ENCODE peak calls at places on chromosomes 4 and X, in nine cellular contexts. Q is DND-41, O is pancreas, G is mucosa of descending colon, N is left ventricle myocardium inferior, B is colonic mucosa, V is tibial nerve, I is NB4, Y is neuronal stem cell. C is an unnamed sample.

GRCh38 chrX:152306331-152306730 is 144.8 kb downstream of the GABRA3 start:
- DNase-seq in N (no peak), I (peak), Y (no peak), Q (no peak), O (no peak), G (no peak), B (no peak), V (no peak), C (no peak)

GRCh38 chr4:184471872-184472539 is 2.3 kb downstream of the IRF2 start:
- DNase-seq in I (peak), N (no peak), O (no peak), V (no peak), Q (peak), G (no peak), Y (no peak), B (peak), C (peak)

GRCh38 chr4:56414135-56414675 is 21.2 kb downstream of the PPAT start:
- DNase-seq in Y (no peak), V (no peak), N (no peak), I (no peak), O (no peak), G (no peak), B (no peak), Q (no peak), C (no peak)

GRCh38 chr4:113358784-113359183 is 309.3 kb downstream of the ANK2 start:
- DNase-seq in Y (no peak), O (no peak), G (no peak), B (no peak), V (no peak), I (peak), Q (peak), N (no peak), C (peak)

GRCh38 chr4:165872443-165873297 is at the start of gene TLL1:
- DNase-seq in Y (no peak), V (no peak), O (no peak), N (no peak), Q (no peak), I (no peak), B (peak), G (no peak), C (peak)

GRCh38 chrX:117645639-117646038 is 471.0 kb downstream of the KLHL13 start:
- DNase-seq in I (peak), V (no peak), Y (no peak), B (no peak), G (no peak), O (no peak), Q (no peak), N (no peak), C (no peak)

GRCh38 chrX:24594531-24594930 is 52.6 kb downstream of the PCYT1B start:
- DNase-seq in Y (no peak), N (no peak), I (no peak), G (no peak), O (no peak), Q (no peak), B (no peak), V (no peak), C (no peak)

GRCh38 chr4:8779371-8779988 is 92.2 kb downstream of the HMX1 start:
- DNase-seq in N (no peak), I (no peak), B (no peak), V (no peak), Q (no peak), G (peak), Y (no peak), O (peak), C (no peak)

GRCh38 chr4:98604723-98605122 is 53.7 kb downstream of the TSPAN5 start:
- DNase-seq in I (no peak), Y (no peak), N (no peak), Q (no peak), B (no peak), O (no peak), V (no peak), G (no peak), C (no peak)

GRCh38 chr4:128285085-128286023 is 2.3 kb downstream of the PGRMC2 start:
- DNase-seq in B (peak), V (no peak), G (peak), N (no peak), Q (no peak), Y (no peak), O (no peak), I (no peak), C (no peak)

GRCh38 chr4:184814686-184815045 is 11.1 kb downstream of the ACSL1 start:
- DNase-seq in O (no peak), Y (no peak), I (no peak), G (no peak), V (no peak), Q (no peak), N (no peak), B (no peak), C (no peak)

GRCh38 chr4:159006202-159006601 is 96.7 kb upstream of the RAPGEF2 start:
- DNase-seq in N (no peak), O (no peak), V (no peak), Q (no peak), Y (no peak), B (peak), I (no peak), G (no peak), C (no peak)

GRCh38 chr4:120886183-120886582 is 36.3 kb downstream of the PRDM5 start:
- DNase-seq in Y (no peak), I (no peak), B (no peak), N (no peak), O (no peak), V (no peak), G (no peak), Q (no peak), C (no peak)

GRCh38 chrX:100289159-100289558 is 120.9 kb downstream of the PCDH19 start:
- DNase-seq in V (no peak), G (no peak), Q (no peak), O (no peak), B (no peak), N (no peak), I (no peak), Y (no peak), C (no peak)

GRCh38 chr4:8725071-8725841 is 132.7 kb downstream of the CPZ start:
- DNase-seq in I (no peak), O (peak), G (peak), B (no peak), Q (no peak), N (no peak), V (no peak), Y (no peak), C (no peak)

GRCh38 chr4:98833384-98833783 is 95.5 kb downstream of the EIF4E start:
- DNase-seq in V (no peak), Q (no peak), I (no peak), Y (no peak), O (no peak), N (no peak), G (no peak), B (no peak), C (no peak)

GRCh38 chr4:172975651-172976229 is 192.9 kb upstream of the GALNT7 start:
- DNase-seq in G (no peak), I (no peak), Y (no peak), O (peak), B (no peak), Q (no peak), V (no peak), N (no peak), C (no peak)

GRCh38 chr4:80153800-80154546 is 43.3 kb upstream of the PRDM8 start:
- DNase-seq in I (no peak), G (no peak), N (no peak), V (no peak), Q (no peak), O (no peak), B (no peak), Y (no peak), C (no peak)

GRCh38 chr4:5884804-5885203 is 8.1 kb downstream of the CRMP1 start:
- DNase-seq in I (no peak), B (no peak), Y (no peak), V (no peak), N (no peak), G (no peak), Q (no peak), O (no peak), C (peak)

GRCh38 chr4:79049840-79050520 is 110.7 kb upstream of the PAQR3 start:
- DNase-seq in I (peak), V (no peak), Y (no peak), G (peak), N (no peak), O (peak), Q (no peak), B (peak), C (no peak)

GRCh38 chr4:189341881-189342280 is 598.8 kb upstream of the FRG1 start:
- DNase-seq in V (no peak), I (no peak), N (no peak), Q (no peak), Y (no peak), G (no peak), B (no peak), O (no peak), C (no peak)

GRCh38 chr4:183905081-183905592 is at the start of gene STOX2:
- DNase-seq in O (peak), B (peak), V (peak), G (no peak), N (peak), Y (peak), I (peak), Q (no peak), C (peak)

GRCh38 chr4:7970031-7970946 is 30.6 kb upstream of the AFAP1 start:
- DNase-seq in V (no peak), Y (no peak), I (no peak), O (no peak), N (no peak), G (peak), Q (no peak), B (peak), C (no peak)

GRCh38 chr4:156976147-156976546 is 4.5 kb upstream of the PDGFC start:
- DNase-seq in Q (no peak), B (no peak), O (no peak), I (no peak), G (no peak), N (no peak), Y (no peak), V (no peak), C (no peak)

GRCh38 chr4:77599378-77599777 is 6.2 kb upstream of the CXCL13 start:
- DNase-seq in B (peak), Q (no peak), N (no peak), V (no peak), I (peak), Y (no peak), G (no peak), O (no peak), C (peak)

GRCh38 chr4:38609614-38610013 is 54.4 kb upstream of the KLF3 start:
- DNase-seq in B (peak), Q (no peak), I (no peak), V (no peak), O (no peak), G (no peak), N (no peak), Y (no peak), C (no peak)

GRCh38 chrX:148588649-148589310 is 88.4 kb downstream of the AFF2 start:
- DNase-seq in V (no peak), Y (no peak), O (no peak), Q (no peak), B (no peak), G (no peak), I (peak), N (no peak), C (no peak)

GRCh38 chr4:118734491-118735205 is 49.5 kb downstream of the METTL14 start:
- DNase-seq in Q (no peak), O (no peak), V (no peak), I (no peak), B (no peak), G (no peak), N (no peak), Y (no peak), C (no peak)

GRCh38 chr4:4225915-4226605 is 669 bp downstream of the OTOP1 start:
- DNase-seq in N (no peak), B (no peak), Y (no peak), V (no peak), Q (no peak), I (no peak), G (no peak), O (no peak), C (no peak)

GRCh38 chr4:4227510-4228355 is 1.0 kb upstream of the OTOP1 start:
- DNase-seq in I (no peak), N (no peak), V (no peak), B (no peak), Y (no peak), O (peak), G (no peak), Q (no peak), C (no peak)

GRCh38 chr4:4228356-4228668 is 1.6 kb upstream of the OTOP1 start:
- DNase-seq in N (no peak), I (no peak), V (no peak), B (no peak), G (no peak), O (no peak), Q (no peak), Y (no peak), C (no peak)

GRCh38 chr4:4226606-4227438 is at the start of gene OTOP1:
- DNase-seq in B (no peak), G (no peak), N (no peak), O (peak), Y (no peak), I (no peak), Q (no peak), V (no peak), C (no peak)
- H3K4me3 ChIP-seq in B (no peak), G (no peak), N (no peak), O (no peak), Y (no peak), I (no peak), Q (no peak), V (no peak), C (no peak)

GRCh38 chr4:155624478-155624877 is 42.2 kb upstream of the GUCY1A1 start:
- DNase-seq in Q (no peak), N (no peak), Y (no peak), O (no peak), G (no peak), I (no peak), V (no peak), B (no peak), C (no peak)
- H3K4me3 ChIP-seq in Q (no peak), N (no peak), Y (no peak), O (no peak), G (no peak), I (no peak), V (no peak), B (no peak), C (no peak)

DNA sequence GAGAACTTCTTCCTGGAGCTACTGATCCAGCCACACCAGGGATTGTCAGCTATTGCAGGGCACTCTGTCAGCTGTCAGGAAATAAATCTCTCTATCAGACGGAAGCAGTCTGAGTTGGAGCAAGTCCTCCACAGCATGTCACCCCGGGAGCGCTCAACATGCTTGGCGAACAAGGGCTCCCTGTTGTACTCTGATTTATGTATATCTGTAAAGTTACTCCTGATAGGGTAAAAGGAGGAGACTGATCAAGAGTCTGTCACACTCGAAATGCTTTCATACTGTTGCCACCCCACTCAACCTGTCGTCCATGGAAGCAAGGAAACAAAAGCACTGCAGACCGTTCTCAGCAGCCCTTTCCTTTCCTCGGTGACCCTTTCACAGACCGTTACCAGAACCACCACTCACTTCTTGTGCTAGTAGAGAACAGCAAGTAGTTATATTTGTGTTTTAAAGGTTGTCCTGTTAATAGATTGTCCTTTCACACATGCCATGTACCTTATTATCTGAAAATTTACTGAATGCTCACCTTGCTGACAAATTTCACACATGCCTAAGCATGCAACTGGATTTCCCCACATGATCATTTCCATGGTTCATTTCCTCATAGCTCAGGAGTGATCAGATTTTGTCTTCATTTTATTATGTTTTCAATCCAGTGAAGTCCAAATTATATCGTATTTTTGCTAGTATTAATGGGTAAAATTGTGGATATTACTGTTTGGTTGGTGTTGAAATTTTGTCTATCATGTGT is 2108.9 kb upstream of the TENM3 start:
- DNase-seq in I (peak), V (no peak), G (peak), N (no peak), Y (no peak), B (peak), Q (no peak), O (peak), C (peak)
- H3K4me3 ChIP-seq in I (peak), V (no peak), G (no peak), N (peak), Y (peak), B (no peak), Q (no peak), O (peak), C (peak)

GRCh38 chr4:90992213-90992612 is 865.0 kb downstream of the CCSER1 start:
- DNase-seq in I (no peak), G (no peak), B (no peak), V (no peak), Q (no peak), O (no peak), N (no peak), Y (no peak), C (peak)

GRCh38 chr4:90995996-90996395 is 868.8 kb downstream of the CCSER1 start:
- DNase-seq in B (no peak), Q (no peak), N (no peak), G (no peak), I (no peak), Y (no peak), V (no peak), O (no peak), C (no peak)

GRCh38 chr4:90990298-90990697 is 863.1 kb downstream of the CCSER1 start:
- DNase-seq in G (no peak), Y (no peak), Q (no peak), N (no peak), O (no peak), B (no peak), I (no peak), V (no peak), C (no peak)

GRCh38 chr4:90996813-90997212 is 869.6 kb downstream of the CCSER1 start:
- DNase-seq in V (no peak), Y (no peak), G (no peak), N (no peak), B (no peak), I (no peak), Q (no peak), O (no peak), C (no peak)

GRCh38 chr4:90994883-90995484 is 867.8 kb downstream of the CCSER1 start:
- DNase-seq in G (no peak), O (no peak), B (no peak), Q (no peak), N (no peak), V (no peak), I (no peak), Y (no peak), C (no peak)
- H3K4me3 ChIP-seq in G (no peak), O (no peak), B (no peak), Q (no peak), N (no peak), V (no peak), I (no peak), Y (no peak), C (no peak)

DNA sequence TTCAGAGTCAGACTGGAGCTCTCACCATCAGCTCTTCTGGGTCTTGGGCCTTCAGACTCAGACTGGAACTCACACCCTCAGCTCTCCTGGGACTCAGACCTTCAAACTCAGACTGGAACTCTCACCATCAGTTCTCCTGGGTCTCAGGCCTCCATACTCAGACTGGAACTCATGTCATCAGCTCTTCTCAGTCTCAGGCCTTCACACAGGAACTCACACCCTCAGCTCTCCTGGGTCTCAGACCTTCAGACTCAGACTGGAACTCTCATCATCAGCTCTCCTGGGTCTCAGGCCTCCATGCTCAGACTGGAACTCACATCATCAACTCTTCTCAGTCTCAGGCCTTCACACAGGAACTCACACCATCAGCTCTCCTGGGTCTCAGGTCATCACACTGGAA is 147.2 kb upstream of the MXRA5 start:
- DNase-seq in G (no peak), B (no peak), N (no peak), O (no peak), Q (no peak), V (no peak), I (no peak), Y (no peak), C (no peak)
- H3K4me3 ChIP-seq in G (no peak), B (no peak), N (no peak), O (no peak), Q (no peak), V (no peak), I (no peak), Y (no peak), C (no peak)

DNA sequence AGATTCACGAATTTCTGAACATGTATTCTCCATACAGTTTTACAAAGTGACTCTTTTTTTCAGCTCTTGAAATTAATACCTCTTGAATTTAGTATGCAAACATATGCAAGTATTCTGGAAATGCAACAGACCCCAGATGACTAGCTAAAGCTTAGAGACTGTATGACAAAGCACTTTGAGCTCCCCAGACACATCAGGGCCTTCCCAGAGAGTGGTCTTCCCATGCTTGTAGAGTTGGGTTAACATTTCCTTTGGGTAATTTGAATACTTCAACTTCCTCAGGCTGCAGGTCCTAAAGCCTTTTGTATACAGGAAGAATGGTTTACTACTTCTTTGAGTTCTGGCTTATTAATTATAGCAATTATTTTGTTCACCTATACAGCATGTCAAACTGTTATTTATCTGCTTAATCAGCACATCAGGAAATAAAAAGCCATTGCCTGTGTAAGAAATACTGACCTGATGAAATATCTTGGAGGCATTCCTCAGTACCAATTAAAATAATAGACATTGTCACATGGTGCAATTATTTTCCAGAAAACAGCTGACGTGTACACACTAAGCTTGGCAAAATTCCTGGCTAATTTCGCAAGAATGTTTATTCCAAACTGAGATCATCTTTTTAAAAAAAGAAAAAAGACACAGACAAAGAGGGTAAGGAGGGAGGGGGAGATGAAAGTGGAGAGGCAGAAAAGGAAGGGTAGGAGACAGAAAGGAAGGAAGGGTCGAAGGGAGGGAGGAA is 62.1 kb upstream of the NFKB1 start:
- DNase-seq in Y (no peak), O (no peak), I (no peak), G (no peak), B (peak), Q (no peak), V (peak), N (no peak), C (peak)
- H3K4me3 ChIP-seq in Y (no peak), O (no peak), I (no peak), G (no peak), B (no peak), Q (no peak), V (no peak), N (no peak), C (no peak)